ENCODE peak calls at places on chromosomes 13 and 19, in six cellular contexts. S, R, V, J, W and U are unnamed samples.

GRCh38 chr19:33503791-33504444 is 17.7 kb downstream of the PEPD start:
- DNase-seq in S (no peak), R (no peak), V (no peak), J (no peak), W (no peak), U (no peak)

GRCh38 chr19:10533656-10534386 is 9.9 kb upstream of the ATG4D start:
- DNase-seq in S (no peak), R (peak), V (no peak), J (no peak), W (no peak), U (peak)

GRCh38 chr13:101785858-101786257 is 333.4 kb downstream of the ITGBL1 start:
- DNase-seq in S (peak), R (peak), V (peak), J (peak), W (no peak), U (peak)

GRCh38 chr13:35789335-35790166 is 313.1 kb upstream of the MAB21L1 start:
- DNase-seq in S (no peak), R (peak), V (no peak), J (peak), W (no peak), U (peak)

GRCh38 chr19:47356900-47357299 is 7.8 kb downstream of the DHX34 start:
- DNase-seq in S (no peak), R (no peak), V (peak), J (no peak), W (no peak), U (no peak)

GRCh38 chr19:3381701-3382372 is 15.5 kb downstream of the NFIC start:
- DNase-seq in S (peak), R (no peak), V (no peak), J (no peak), W (no peak), U (no peak)

GRCh38 chr13:30905932-30906383 is at the start of gene MEDAG:
- DNase-seq in S (peak), R (no peak), V (no peak), J (no peak), W (no peak), U (peak)

GRCh38 chr19:41564515-41565383 is 11.2 kb upstream of the CEACAM21 start:
- DNase-seq in S (no peak), R (no peak), V (no peak), J (no peak), W (no peak), U (peak)

GRCh38 chr19:3656073-3656746 is 29.6 kb upstream of the CACTIN start:
- DNase-seq in S (no peak), R (no peak), V (no peak), J (no peak), W (no peak), U (no peak)

GRCh38 chr19:14674764-14675163 is at the start of gene ADGRE3:
- DNase-seq in S (no peak), R (no peak), V (no peak), J (no peak), W (no peak), U (no peak)

GRCh38 chr13:26698392-26699196 is 62.0 kb downstream of the GPR12 start:
- DNase-seq in S (peak), R (peak), V (peak), J (peak), W (peak), U (peak)

GRCh38 chr13:93328943-93329342 is 102.3 kb downstream of the GPC6 start:
- DNase-seq in S (no peak), R (peak), V (no peak), J (no peak), W (no peak), U (no peak)

GRCh38 chr13:25840261-25840660 is 211.6 kb downstream of the SHISA2 start:
- DNase-seq in S (no peak), R (no peak), V (no peak), J (no peak), W (no peak), U (no peak)

GRCh38 chr19:54248016-54248601 is 5.5 kb upstream of the LILRA6 start:
- DNase-seq in S (no peak), R (no peak), V (peak), J (peak), W (no peak), U (peak)

DNA sequence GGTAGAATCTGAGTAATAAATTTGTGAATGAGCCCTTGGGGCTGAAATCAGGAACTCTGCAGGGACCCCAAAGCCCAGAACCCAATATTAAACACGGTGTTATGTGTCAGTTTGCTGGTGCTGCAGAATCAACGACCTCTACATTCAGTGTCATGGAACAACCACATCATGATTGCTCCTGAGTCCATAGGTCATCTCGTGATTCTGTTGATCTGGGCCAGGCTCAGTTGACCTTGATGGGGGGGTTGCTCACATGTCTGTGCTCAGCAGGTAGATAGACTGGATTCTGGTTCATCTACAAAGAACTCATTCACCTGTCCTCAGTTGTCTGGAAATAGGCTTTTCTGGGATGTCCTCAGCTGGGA is 39.6 kb upstream of the IGFL1 start:
- DNase-seq in S (no peak), R (peak), V (peak), J (no peak), W (no peak), U (no peak)
- H3K4me3 ChIP-seq in S (no peak), R (no peak), V (no peak), J (no peak), W (no peak), U (no peak)

DNA sequence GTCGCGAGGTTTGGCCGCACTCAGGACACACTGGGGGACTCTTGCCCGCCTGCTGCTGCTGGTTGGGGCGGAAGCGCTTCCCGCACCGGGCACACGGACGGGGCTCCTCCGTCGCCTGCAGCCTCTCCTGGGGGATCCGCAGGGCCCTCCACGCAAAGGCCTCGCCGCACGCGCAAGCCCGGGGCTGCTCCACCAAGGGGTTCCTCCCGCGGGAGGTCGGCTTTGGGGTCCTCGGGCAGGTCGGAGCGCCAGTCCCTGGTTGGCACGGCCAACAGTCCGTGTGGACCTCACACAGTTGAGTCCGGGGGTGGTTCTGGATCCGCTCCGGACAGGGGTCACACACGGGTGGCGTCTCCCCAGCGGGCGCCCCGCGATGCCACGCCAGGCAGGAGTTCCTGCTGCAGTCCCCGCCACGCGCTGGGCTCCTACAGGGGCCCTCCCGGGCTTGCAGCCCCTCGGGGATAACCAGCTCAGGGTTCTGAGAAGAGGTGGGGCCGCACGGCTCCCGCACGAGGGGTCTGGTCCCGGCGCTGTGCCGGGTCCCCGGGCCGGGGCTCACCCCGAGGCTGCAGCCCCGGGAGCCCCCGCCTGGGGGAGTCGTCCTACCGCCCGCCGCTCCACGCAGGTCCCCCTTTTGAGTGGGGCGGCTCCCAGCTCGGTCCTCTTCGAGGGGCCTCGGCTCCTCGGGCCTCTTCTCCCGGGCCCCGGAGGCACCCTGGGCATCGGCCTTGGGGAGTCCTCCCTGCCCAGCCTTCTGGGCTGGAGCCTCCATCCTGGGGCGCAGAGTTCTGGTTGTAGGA is 6.2 kb upstream of the ZNF497 start:
- DNase-seq in S (no peak), R (no peak), V (peak), J (no peak), W (no peak), U (no peak)
- H3K4me3 ChIP-seq in S (peak), R (no peak), V (no peak), J (no peak), W (no peak), U (no peak)

GRCh38 chr19:55369651-55370304 is 485 bp downstream of the IL11 start:
- DNase-seq in S (peak), R (peak), V (no peak), J (no peak), W (no peak), U (peak)
- H3K4me3 ChIP-seq in S (peak), R (peak), V (no peak), J (no peak), W (peak), U (peak)

DNA sequence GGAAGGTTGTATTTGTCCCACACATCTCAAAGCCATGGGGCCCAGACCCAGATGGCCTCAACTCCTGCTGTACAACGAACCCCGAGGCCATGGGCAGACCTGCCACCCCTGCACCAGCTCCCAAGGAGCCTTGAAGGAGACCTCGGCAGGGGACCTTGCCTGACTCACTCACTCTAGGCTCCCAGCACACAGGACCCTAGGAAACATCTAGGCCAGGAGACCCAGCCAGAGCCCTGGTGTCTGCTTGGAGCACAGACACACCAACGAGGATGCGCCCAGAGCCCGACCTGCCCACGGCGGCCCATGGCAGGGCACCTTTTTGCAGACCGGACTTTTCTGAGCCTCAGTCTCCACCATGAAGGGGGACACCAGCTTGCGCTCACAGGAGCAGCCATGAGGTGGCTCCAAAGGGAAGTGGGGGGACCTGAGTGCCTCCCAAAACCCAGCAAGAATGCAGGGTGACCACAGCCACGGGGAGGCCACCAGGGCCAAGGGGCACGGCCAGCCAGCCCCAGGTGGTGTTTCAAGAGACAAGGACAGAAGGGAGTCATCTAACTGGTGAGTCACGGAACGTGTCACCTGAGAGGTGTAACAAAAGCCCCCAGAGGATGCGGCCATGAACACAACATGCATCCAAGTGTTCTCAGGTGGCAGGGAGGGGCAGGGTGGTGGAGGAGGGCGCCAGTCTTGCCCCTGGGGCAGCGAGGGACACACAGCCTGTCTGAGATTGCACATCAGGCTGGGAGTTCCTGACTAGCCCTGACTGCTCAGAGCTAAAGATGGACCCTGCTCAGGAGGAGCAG is 4.9 kb upstream of the CERS1 start:
- DNase-seq in S (no peak), R (no peak), V (no peak), J (no peak), W (no peak), U (no peak)
- H3K4me3 ChIP-seq in S (no peak), R (no peak), V (no peak), J (no peak), W (no peak), U (no peak)

DNA sequence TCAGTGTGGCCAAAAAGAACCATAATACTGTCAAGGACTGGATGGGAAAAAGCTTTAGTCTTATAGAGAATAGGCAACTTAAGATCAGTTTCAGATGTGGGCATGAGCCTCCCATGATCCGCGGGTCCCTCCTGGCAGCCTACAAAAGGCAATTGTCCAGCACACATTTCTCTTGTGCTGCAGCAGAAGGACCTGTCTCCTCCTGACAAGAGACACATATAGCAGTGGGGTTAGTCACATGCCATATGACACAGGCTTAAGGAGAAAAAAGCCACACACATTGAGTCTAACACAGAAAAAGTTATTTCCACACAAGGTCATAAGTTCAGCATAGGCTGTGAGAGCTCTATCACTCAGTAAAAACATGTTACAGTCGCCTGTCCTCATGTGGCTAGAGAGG is 1378.7 kb upstream of the PRR20A start:
- DNase-seq in S (no peak), R (no peak), V (no peak), J (peak), W (no peak), U (no peak)
- H3K4me3 ChIP-seq in S (no peak), R (no peak), V (no peak), J (peak), W (no peak), U (no peak)

GRCh38 chr13:71866173-71867091 is 572 bp downstream of the DACH1 start:
- DNase-seq in S (no peak), R (peak), V (peak), J (no peak), W (peak), U (no peak)

GRCh38 chr13:71864981-71865857 is 1.8 kb downstream of the DACH1 start:
- DNase-seq in S (peak), R (peak), V (peak), J (no peak), W (no peak), U (no peak)

GRCh38 chr13:71867101-71867814 is at the start of gene DACH1:
- DNase-seq in S (peak), R (peak), V (peak), J (peak), W (peak), U (peak)

GRCh38 chr13:71864094-71864980 is 2.7 kb downstream of the DACH1 start:
- DNase-seq in S (peak), R (peak), V (peak), J (no peak), W (no peak), U (no peak)

DNA sequence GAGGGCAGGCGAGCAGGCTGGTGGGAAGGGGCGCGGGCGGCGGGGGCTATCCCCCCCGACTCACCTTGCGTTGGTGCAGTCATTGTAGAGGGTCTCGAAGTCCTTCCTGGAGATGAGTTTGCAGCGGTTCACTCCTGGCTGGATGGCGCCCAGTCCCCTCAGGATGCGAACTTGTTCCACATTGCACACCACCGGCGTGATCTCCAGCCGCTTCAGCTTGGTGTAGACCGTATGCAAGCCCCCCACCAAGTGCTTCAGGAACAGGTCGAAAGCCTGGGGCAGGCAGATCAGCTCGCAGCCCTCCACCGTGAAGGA is 1.2 kb downstream of the DACH1 start:
- DNase-seq in S (no peak), R (no peak), V (peak), J (no peak), W (no peak), U (no peak)
- H3K4me3 ChIP-seq in S (peak), R (peak), V (peak), J (peak), W (peak), U (peak)

GRCh38 chr19:7349961-7350711 is 1.4 kb downstream of the ARHGEF18 start:
- DNase-seq in S (no peak), R (no peak), V (no peak), J (peak), W (no peak), U (no peak)
- H3K4me3 ChIP-seq in S (no peak), R (no peak), V (no peak), J (peak), W (peak), U (no peak)

GRCh38 chr19:38728752-38729541 is 15.3 kb downstream of the CAPN12 start:
- DNase-seq in S (peak), R (no peak), V (peak), J (no peak), W (no peak), U (no peak)

GRCh38 chr19:38726761-38727301 is 17.4 kb downstream of the CAPN12 start:
- DNase-seq in S (no peak), R (no peak), V (no peak), J (no peak), W (no peak), U (no peak)

GRCh38 chr19:38727868-38728660 is 16.2 kb downstream of the CAPN12 start:
- DNase-seq in S (peak), R (peak), V (no peak), J (no peak), W (no peak), U (peak)

GRCh38 chr19:38726284-38726673 is 18.0 kb downstream of the CAPN12 start:
- DNase-seq in S (no peak), R (no peak), V (no peak), J (no peak), W (no peak), U (no peak)

GRCh38 chr19:38727306-38727867 is 16.9 kb downstream of the CAPN12 start:
- DNase-seq in S (no peak), R (no peak), V (no peak), J (no peak), W (no peak), U (no peak)
- H3K4me3 ChIP-seq in S (no peak), R (no peak), V (no peak), J (no peak), W (no peak), U (no peak)

DNA sequence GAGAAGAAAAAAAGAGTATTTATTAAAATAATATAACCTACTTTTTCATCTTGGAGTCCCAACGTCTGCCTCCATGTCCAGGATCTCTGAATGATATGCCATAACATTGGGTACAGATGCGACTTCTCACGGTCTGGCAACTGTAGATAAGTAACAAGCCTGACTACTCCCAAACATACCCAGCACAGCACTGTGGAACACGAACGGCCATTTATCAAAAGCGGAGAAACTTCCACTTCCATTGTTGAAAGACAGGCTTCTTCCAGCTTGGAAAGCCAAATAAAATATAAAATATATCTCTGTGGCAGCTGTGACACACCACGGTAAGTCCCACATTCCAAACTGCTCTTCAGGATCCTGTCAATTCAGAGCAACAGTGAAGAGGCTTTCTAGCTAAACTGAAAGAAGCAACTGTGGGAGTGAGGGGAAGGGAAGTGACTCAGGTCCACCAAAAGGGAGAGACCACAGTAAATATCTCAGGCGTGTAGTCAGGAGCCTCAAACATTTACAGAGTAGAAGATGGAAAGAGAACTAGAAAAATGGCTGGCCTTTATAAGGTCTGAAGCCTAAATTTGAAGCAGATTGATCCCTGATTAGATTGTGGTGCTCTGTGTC is 331.7 kb downstream of the LIG4 start:
- DNase-seq in S (no peak), R (no peak), V (no peak), J (no peak), W (no peak), U (peak)
- H3K4me3 ChIP-seq in S (no peak), R (no peak), V (no peak), J (no peak), W (no peak), U (peak)

DNA sequence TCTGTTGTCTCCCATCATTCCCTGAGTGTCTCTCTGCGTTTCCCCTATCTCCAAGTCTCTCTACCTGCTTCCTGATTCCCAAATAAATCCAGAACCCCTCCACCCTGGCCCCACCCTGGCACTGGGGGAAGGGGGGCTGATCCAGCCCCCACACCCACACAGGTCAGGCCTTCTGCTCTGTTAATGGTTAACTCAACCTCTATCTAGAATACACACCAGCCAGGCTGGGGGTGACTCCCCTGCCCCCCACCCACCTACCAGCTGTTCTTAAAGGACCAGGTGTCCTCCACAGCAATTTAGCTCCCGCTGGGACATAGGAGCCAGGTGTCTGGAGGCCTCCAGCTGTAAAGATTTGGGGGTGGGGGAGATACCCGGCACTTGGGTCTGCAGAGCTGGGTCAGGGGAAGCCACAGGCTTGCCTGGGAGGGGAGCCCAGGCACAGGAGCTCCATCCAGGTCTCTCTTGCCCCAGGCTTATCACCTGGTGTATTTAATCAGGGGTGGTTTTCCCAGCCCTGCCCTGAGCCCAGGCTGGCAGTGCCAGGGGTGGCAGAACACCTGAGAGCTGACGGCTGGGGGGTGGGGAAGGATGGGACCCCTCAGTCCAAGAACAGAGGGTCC is 3.9 kb downstream of the IRF2BP1 start:
- DNase-seq in S (no peak), R (peak), V (peak), J (no peak), W (peak), U (no peak)
- H3K4me3 ChIP-seq in S (no peak), R (no peak), V (peak), J (no peak), W (peak), U (no peak)